ENCODE peak calls at places on chromosomes 11 and 22, in seven cellular contexts. One of them, this sample, is unnamed.
A peak's percentile ranks its signal among the peaks of the same experiment; 100 is the strongest.

GRCh38 chr11:134034496-134035381 is 34.1 kb upstream of the JAM3 start:
- DNase-seq in neuronal stem cell: no peak
- DNase-seq in Karpas-422: no peak
- DNase-seq in thoracic aorta: no peak
- DNase-seq in psoas muscle: no peak
- DNase-seq in H9: no peak
- DNase-seq in Kasumi-1: no peak
- DNase-seq in this sample: peak; percentile 48

GRCh38 chr11:79221417-79222130 is 219.3 kb downstream of the TENM4 start:
- DNase-seq in neuronal stem cell: no peak
- DNase-seq in Karpas-422: no peak
- DNase-seq in thoracic aorta: no peak
- DNase-seq in psoas muscle: no peak
- DNase-seq in H9: no peak
- DNase-seq in Kasumi-1: no peak
- DNase-seq in this sample: no peak

GRCh38 chr11:72574534-72575460 is 99.4 kb downstream of the PDE2A start:
- DNase-seq in neuronal stem cell: no peak
- DNase-seq in Karpas-422: no peak
- DNase-seq in thoracic aorta: peak; percentile 0
- DNase-seq in psoas muscle: no peak
- DNase-seq in H9: no peak
- DNase-seq in Kasumi-1: no peak
- DNase-seq in this sample: no peak

GRCh38 chr11:64627371-64627770 is 36.4 kb downstream of the SLC22A12 start:
- DNase-seq in neuronal stem cell: no peak
- DNase-seq in Karpas-422: no peak
- DNase-seq in thoracic aorta: no peak
- DNase-seq in psoas muscle: no peak
- DNase-seq in H9: no peak
- DNase-seq in Kasumi-1: no peak
- DNase-seq in this sample: no peak

GRCh38 chr11:108973402-108974119 is 308.7 kb downstream of the DDX10 start:
- DNase-seq in neuronal stem cell: no peak
- DNase-seq in Karpas-422: no peak
- DNase-seq in thoracic aorta: no peak
- DNase-seq in psoas muscle: no peak
- DNase-seq in H9: no peak
- DNase-seq in Kasumi-1: no peak
- DNase-seq in this sample: peak; percentile 90

GRCh38 chr11:92340839-92341238 is 116.2 kb downstream of the FAT3 start:
- DNase-seq in neuronal stem cell: no peak
- DNase-seq in Karpas-422: peak; percentile 71
- DNase-seq in thoracic aorta: no peak
- DNase-seq in psoas muscle: no peak
- DNase-seq in H9: peak; percentile 70
- DNase-seq in Kasumi-1: no peak
- DNase-seq in this sample: peak; percentile 6

GRCh38 chr11:61791737-61792309 is 576 bp downstream of the TMEM258 start:
- DNase-seq in neuronal stem cell: peak; percentile 66
- DNase-seq in Karpas-422: peak; percentile 76
- DNase-seq in thoracic aorta: peak; percentile 54
- DNase-seq in psoas muscle: peak; percentile 61
- DNase-seq in H9: no peak
- DNase-seq in Kasumi-1: peak; percentile 56
- DNase-seq in this sample: peak; percentile 86

GRCh38 chr11:64752106-64752970 is 7.4 kb downstream of the PYGM start:
- DNase-seq in neuronal stem cell: no peak
- DNase-seq in Karpas-422: no peak
- DNase-seq in thoracic aorta: no peak
- DNase-seq in psoas muscle: no peak
- DNase-seq in H9: no peak
- DNase-seq in Kasumi-1: no peak
- DNase-seq in this sample: no peak

GRCh38 chr11:79438631-79439429 is 2.0 kb downstream of the TENM4 start:
- DNase-seq in neuronal stem cell: peak; percentile 17
- DNase-seq in Karpas-422: peak; percentile 57
- DNase-seq in thoracic aorta: no peak
- DNase-seq in psoas muscle: no peak
- DNase-seq in H9: peak; percentile 54
- DNase-seq in Kasumi-1: no peak
- DNase-seq in this sample: no peak

GRCh38 chr22:39306456-39307361 is 12.7 kb downstream of the RPL3 start:
- DNase-seq in neuronal stem cell: no peak
- DNase-seq in Karpas-422: peak; percentile 77
- DNase-seq in thoracic aorta: no peak
- DNase-seq in psoas muscle: no peak
- DNase-seq in H9: peak; percentile 74
- DNase-seq in Kasumi-1: no peak
- DNase-seq in this sample: peak; percentile 24

GRCh38 chr11:11137339-11137738 is 215.7 kb downstream of the CSNK2A3 start:
- DNase-seq in neuronal stem cell: no peak
- DNase-seq in Karpas-422: no peak
- DNase-seq in thoracic aorta: no peak
- DNase-seq in psoas muscle: no peak
- DNase-seq in H9: no peak
- DNase-seq in Kasumi-1: no peak
- DNase-seq in this sample: no peak

GRCh38 chr11:3223932-3224729 is 5.5 kb upstream of the MRGPRG start:
- DNase-seq in neuronal stem cell: no peak
- DNase-seq in Karpas-422: no peak
- DNase-seq in thoracic aorta: no peak
- DNase-seq in psoas muscle: no peak
- DNase-seq in H9: peak; percentile 57
- DNase-seq in Kasumi-1: no peak
- DNase-seq in this sample: no peak